ENCODE peak calls at places on chromosomes 13 and 19, in nine cellular contexts. L is iPS DF 19.7, S is NCI-H748 treated with DMSO at 0.1 percent for 48 hours, Z is GM04504, K is NCI-H774, B is hepatic stellate cell, I is nucleus accumbens, E is amygdala, J is tibial nerve. A is an unnamed sample.

GRCh38 chr13:93270769-93271753 is 44.5 kb downstream of the GPC6 start:
- DNase-seq in B (no peak), S (no peak), J (no peak), I (no peak), K (no peak), Z (no peak), E (no peak), L (no peak), A (no peak)

GRCh38 chr19:16398530-16399241 is 73.1 kb downstream of the EPS15L1 start:
- DNase-seq in Z (no peak), I (no peak), K (no peak), L (no peak), S (no peak), B (no peak), J (no peak), E (no peak), A (peak; percentile 6)

GRCh38 chr13:75870397-75870801 is 234.3 kb downstream of the LMO7 start:
- DNase-seq in K (no peak), I (peak; percentile 11), J (peak; percentile 13), L (no peak), S (peak; percentile 52), E (no peak), B (no peak), Z (no peak), A (peak; percentile 33)

GRCh38 chr19:41386442-41386841 is 10.1 kb downstream of the TMEM91 start:
- DNase-seq in J (no peak), Z (no peak), E (no peak), I (no peak), S (no peak), B (no peak), L (no peak), K (no peak), A (no peak)

GRCh38 chr19:31560771-31561080 is 211.5 kb upstream of the TSHZ3 start:
- DNase-seq in I (no peak), J (no peak), K (no peak), B (no peak), L (no peak), S (no peak), Z (no peak), E (no peak), A (no peak)

GRCh38 chr19:35164418-35164817 is 9.9 kb downstream of the FXYD5 start:
- DNase-seq in Z (no peak), B (no peak), E (no peak), J (no peak), L (no peak), S (no peak), I (no peak), K (no peak), A (no peak)

GRCh38 chr13:113219311-113219940 is 10.0 kb downstream of the CUL4A start:
- DNase-seq in I (no peak), B (no peak), S (no peak), L (no peak), Z (no peak), K (no peak), J (no peak), E (no peak), A (no peak)

GRCh38 chr13:97977376-97977705 is 23.9 kb downstream of the IPO5 start:
- DNase-seq in K (no peak), B (peak; percentile 18), I (no peak), Z (no peak), E (no peak), S (peak; percentile 30), J (no peak), L (no peak), A (no peak)

GRCh38 chr13:36859259-36859658 is 40.2 kb downstream of the RFXAP start:
- DNase-seq in J (no peak), L (no peak), B (no peak), Z (no peak), E (no peak), S (no peak), K (no peak), I (no peak), A (no peak)

GRCh38 chr19:41422456-41422855 is 4.7 kb downstream of the B3GNT8 start:
- DNase-seq in K (no peak), B (no peak), I (no peak), E (no peak), L (no peak), S (no peak), Z (no peak), J (no peak), A (no peak)

GRCh38 chr13:100357764-100358163 is 230.8 kb downstream of the GGACT start:
- DNase-seq in K (no peak), S (no peak), E (no peak), L (no peak), I (no peak), J (no peak), B (no peak), Z (no peak), A (no peak)

A was measured in DMS79 treated with DMSO at 0.1 percent for 48 hours.